ENCODE peak calls at places on chromosomes 5 and 9, in five cellular contexts. D is left lung, H is kidney epithelial cell, W is esophagus squamous epithelium, S is choroid plexus epithelial cell. V is an unnamed sample.
A peak's percentile ranks its signal among the peaks of the same experiment; 100 is the strongest.

GRCh38 chr9:631596-631995 is 209.9 kb upstream of the DMRT1 start:
- DNase-seq in W (no peak), S (no peak), H (no peak), D (no peak), V (no peak)

GRCh38 chr9:95505676-95506437 is 10.9 kb downstream of the PTCH1 start:
- DNase-seq in W (no peak), S (peak; percentile 67), H (no peak), D (no peak), V (peak; percentile 61)

GRCh38 chr5:172511952-172512351 is 57.6 kb upstream of the SH3PXD2B start:
- DNase-seq in D (no peak), H (no peak), W (no peak), S (no peak), V (no peak)

GRCh38 chr5:57175586-57175985 is 1.7 kb downstream of the GPBP1 start:
- DNase-seq in W (no peak), D (no peak), H (no peak), S (no peak), V (no peak)

GRCh38 chr9:135898634-135899407 is 8.5 kb downstream of the CAMSAP1 start:
- DNase-seq in W (no peak), S (no peak), D (no peak), H (no peak), V (no peak)

GRCh38 chr9:3235497-3235896 is 290.3 kb downstream of the RFX3 start:
- DNase-seq in W (no peak), S (no peak), H (no peak), D (no peak), V (no peak)

GRCh38 chr5:81755320-81755719 is 4.4 kb upstream of the SSBP2 start:
- DNase-seq in W (no peak), H (peak; percentile 88), D (no peak), S (peak; percentile 92), V (no peak)

GRCh38 chr9:38200431-38200830 is 131.4 kb upstream of the SHB start:
- DNase-seq in H (no peak), D (no peak), W (no peak), S (no peak), V (no peak)

GRCh38 chr5:179258001-179258921 is 87.0 kb downstream of the ADAMTS2 start:
- DNase-seq in S (no peak), H (no peak), W (no peak), D (no peak), V (no peak)

GRCh38 chr9:112700080-112700479 is 17.8 kb downstream of the INIP start:
- DNase-seq in D (no peak), S (peak; percentile 26), H (no peak), W (no peak), V (no peak)

GRCh38 chr5:17302590-17302989 is 85.2 kb downstream of the BASP1 start:
- DNase-seq in H (no peak), D (no peak), S (peak; percentile 70), W (no peak), V (no peak)

GRCh38 chr5:42631241-42631640 is 125.4 kb upstream of the CCDC152 start:
- DNase-seq in S (no peak), D (no peak), H (no peak), W (no peak), V (no peak)

GRCh38 chr5:145847499-145848497 is 12.7 kb upstream of the PRELID2 start:
- DNase-seq in S (peak; percentile 82), H (peak; percentile 67), D (no peak), W (no peak), V (no peak)

GRCh38 chr9:751137-752051 is 90.1 kb upstream of the DMRT1 start:
- DNase-seq in H (no peak), D (no peak), W (no peak), S (peak; percentile 73), V (no peak)

GRCh38 chr9:124717597-124717996 is 53.5 kb downstream of the NR6A1 start:
- DNase-seq in D (no peak), H (no peak), S (no peak), W (no peak), V (no peak)

GRCh38 chr9:77897292-77897691 is 134.3 kb downstream of the GNAQ start:
- DNase-seq in D (no peak), H (no peak), S (peak; percentile 21), W (no peak), V (no peak)

GRCh38 chr5:69148981-69149675 is 17.8 kb upstream of the CCNB1 start:
- DNase-seq in H (no peak), S (no peak), D (no peak), W (no peak), V (no peak)

GRCh38 chr5:89988998-89989690 is 420.4 kb downstream of the CETN3 start:
- DNase-seq in D (no peak), S (peak; percentile 63), W (no peak), H (no peak), V (no peak)

GRCh38 chr5:125412051-125412560 is 665.7 kb upstream of the ZNF608 start:
- DNase-seq in H (no peak), S (peak; percentile 46), D (no peak), W (no peak), V (no peak)

GRCh38 chr9:70367305-70367930 is 47.0 kb downstream of the KLF9 start:
- DNase-seq in W (no peak), D (no peak), S (no peak), H (no peak), V (no peak)

GRCh38 chr9:114694146-114694545 is 12.2 kb upstream of the TEX48 start:
- DNase-seq in D (no peak), H (no peak), S (no peak), W (no peak), V (no peak)

GRCh38 chr5:167057665-167058064 is 1233.8 kb upstream of the WWC1 start:
- DNase-seq in H (no peak), S (peak; percentile 1), D (no peak), W (no peak), V (no peak)

GRCh38 chr5:147393866-147394265 is 116.0 kb downstream of the DPYSL3 start:
- DNase-seq in W (no peak), D (no peak), H (no peak), S (no peak), V (no peak)

GRCh38 chr9:78763424-78763823 is 466.5 kb downstream of the PSAT1 start:
- DNase-seq in H (no peak), W (no peak), S (no peak), D (no peak), V (no peak)

GRCh38 chr5:175659546-175660248 is 1.8 kb downstream of the HRH2 start:
- DNase-seq in S (no peak), W (no peak), D (no peak), H (no peak), V (no peak)

GRCh38 chr9:96581823-96582598 is 37.6 kb downstream of the CDC14B start:
- DNase-seq in S (no peak), W (no peak), D (no peak), H (no peak), V (no peak)

GRCh38 chr5:94901071-94901979 is 282.9 kb downstream of the SLF1 start:
- DNase-seq in H (peak; percentile 74), W (no peak), S (peak; percentile 96), D (no peak), V (no peak)

GRCh38 chr5:141677415-141677814 is 4.6 kb downstream of the ARAP3 start:
- DNase-seq in S (no peak), W (no peak), H (no peak), D (no peak), V (no peak)
- TF ChIP-seq CTCF in S (peak; percentile 31), W (no peak), H (peak; percentile 29), D (no peak), V (no peak)

DNA sequence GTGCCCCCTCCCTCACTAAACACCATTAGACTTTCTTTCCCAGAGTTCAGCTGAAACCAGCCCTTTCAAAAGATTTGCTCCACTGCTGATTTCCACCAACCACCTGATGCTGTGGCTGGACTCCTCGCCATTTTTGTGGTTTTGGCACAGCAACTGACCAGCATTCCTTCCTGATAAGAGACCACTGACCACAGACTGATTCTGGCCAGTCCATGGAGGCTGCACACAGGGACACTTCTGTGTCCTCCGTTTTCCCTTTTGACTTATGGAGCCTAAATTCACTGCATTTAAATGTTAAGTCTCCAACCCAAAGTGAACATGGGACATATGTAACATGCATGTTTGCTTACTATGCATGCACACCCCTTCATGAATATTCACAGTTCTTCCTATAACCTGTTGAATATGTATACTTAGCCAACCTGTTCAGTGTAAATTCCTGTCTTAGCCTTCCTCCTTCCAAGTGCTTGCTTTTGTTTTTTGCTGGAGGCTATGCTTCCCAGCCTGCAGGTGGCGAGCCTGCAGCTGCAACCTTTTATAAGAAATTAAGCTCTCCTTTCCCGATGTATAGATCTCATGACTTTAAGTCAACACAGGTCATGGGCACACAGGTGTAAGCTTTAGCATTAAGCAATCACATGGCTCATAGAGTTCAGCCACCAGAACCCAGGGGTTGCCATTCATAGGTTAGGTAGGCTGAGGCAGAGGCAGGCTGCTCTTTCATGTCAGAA is 78.7 kb downstream of the ACTL7B start:
- DNase-seq in H (peak; percentile 56), D (no peak), S (peak; percentile 91), W (no peak), V (no peak)
- TF ChIP-seq CTCF in H (peak; percentile 56), D (no peak), S (peak; percentile 68), W (no peak), V (no peak)

GRCh38 chr9:128411373-128412119 is 9.1 kb upstream of the CERCAM start:
- DNase-seq in H (no peak), S (no peak), W (no peak), D (no peak), V (no peak)

GRCh38 chr9:128409450-128409849 is 11.2 kb upstream of the CERCAM start:
- DNase-seq in W (no peak), H (no peak), S (no peak), D (no peak), V (no peak)

GRCh38 chr9:128412120-128412790 is 8.4 kb upstream of the CERCAM start:
- DNase-seq in W (no peak), H (no peak), S (peak; percentile 45), D (no peak), V (no peak)

GRCh38 chr9:128408963-128409431 is 11.7 kb upstream of the CERCAM start:
- DNase-seq in S (no peak), H (no peak), W (no peak), D (no peak), V (no peak)

DNA sequence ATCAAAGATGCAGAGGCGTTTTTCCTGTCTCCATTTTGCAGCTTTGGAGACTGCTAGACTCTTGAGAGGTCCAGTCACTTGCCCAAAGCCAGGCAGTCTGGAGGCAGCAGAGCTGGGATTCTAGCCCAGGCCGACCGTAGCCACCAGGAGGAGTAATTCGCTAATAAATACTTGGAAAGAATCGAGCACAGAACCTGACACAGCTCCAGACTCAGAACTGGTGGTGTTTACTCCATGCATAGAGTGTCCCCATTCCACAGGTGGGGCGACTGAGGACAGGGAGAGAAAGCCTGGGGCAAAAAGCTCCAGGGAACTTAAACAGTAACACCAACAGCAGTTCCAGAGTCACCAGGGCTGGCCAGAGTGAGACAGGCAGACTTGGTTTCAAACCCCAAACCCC is 10.7 kb upstream of the CERCAM start:
- DNase-seq in H (no peak), D (no peak), W (no peak), S (peak; percentile 60), V (no peak)
- TF ChIP-seq CTCF in H (peak; percentile 24), D (no peak), W (no peak), S (peak; percentile 67), V (no peak)

DNA sequence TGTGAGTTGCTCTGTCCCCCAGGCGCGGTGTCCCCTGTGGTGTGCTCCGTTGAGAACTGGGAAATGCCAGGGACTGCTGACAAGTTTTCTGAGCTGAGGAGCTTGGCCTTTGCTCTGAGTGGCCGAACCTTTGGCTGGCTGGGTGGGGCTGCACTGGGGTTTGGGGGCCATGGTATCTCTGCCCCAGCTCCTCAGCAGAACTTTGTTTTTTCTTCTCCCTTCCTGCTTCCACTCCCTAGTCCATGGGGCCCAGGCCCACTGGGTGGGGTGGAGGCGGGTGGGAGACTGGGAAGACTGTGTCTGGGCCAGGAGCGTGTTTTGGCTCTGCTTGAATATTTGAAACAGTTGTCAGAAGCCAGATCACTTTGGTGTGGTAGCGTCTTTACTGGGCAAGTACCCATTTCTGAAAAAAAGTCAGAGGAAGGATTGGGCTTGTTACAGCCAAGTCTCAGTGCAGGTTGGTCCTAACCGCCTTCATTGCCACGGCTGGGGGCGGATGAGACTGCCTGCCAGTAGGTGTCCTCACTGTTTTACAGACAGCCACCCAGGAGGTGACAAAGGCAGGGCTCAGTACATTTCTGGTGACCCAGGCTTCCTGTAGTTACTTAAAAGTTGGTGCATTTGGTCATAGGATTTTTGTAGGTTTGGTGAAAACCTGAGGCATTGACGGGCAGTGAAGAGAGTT is 92.7 kb downstream of the DAB2IP start:
- DNase-seq in W (no peak), S (peak; percentile 52), D (peak; percentile 57), H (no peak), V (no peak)
- TF ChIP-seq CTCF in W (no peak), S (peak; percentile 62), D (peak; percentile 28), H (peak; percentile 58), V (no peak)

V was measured in pancreas.